ENCODE peak calls at places on chromosomes 1 and 21, in nine cellular contexts. D, W, Q, B, I, G, O, K and L are unnamed samples. For H3K36me3, H3K4me1 and H3K27me3, the result is how much of the 10 kb centered on the place peaks cover.

GRCh38 chr1:200336111-200336845 is 73.6 kb downstream of the ZNF281 start:
- DNase-seq in O (no peak), K (no peak), I (no peak), G (no peak), B (peak), Q (peak), D (no peak), W (no peak), L (no peak)

GRCh38 chr21:44709426-44710293 is 1.7 kb downstream of the TSPEAR start:
- DNase-seq in B (peak), I (no peak), Q (no peak), O (peak), K (no peak), W (no peak), G (no peak), D (no peak), L (no peak)

GRCh38 chr1:231590453-231591198 is 36.0 kb upstream of the DISC1 start:
- DNase-seq in Q (peak), W (no peak), O (peak), D (no peak), K (peak), I (peak), B (peak), G (no peak), L (peak)

GRCh38 chr1:119372493-119373086 is 4.0 kb downstream of the HAO2 start:
- DNase-seq in G (no peak), D (no peak), K (peak), W (no peak), I (peak), O (peak), Q (no peak), B (peak), L (peak)

GRCh38 chr1:72122099-72122893 is 160.0 kb downstream of the NEGR1 start:
- DNase-seq in B (peak), W (no peak), K (no peak), Q (no peak), O (no peak), I (peak), D (no peak), G (no peak), L (no peak)

GRCh38 chr1:26922901-26923300 is 1.4 kb downstream of the NUDC start:
- DNase-seq in O (no peak), K (no peak), W (no peak), D (no peak), G (no peak), B (no peak), Q (no peak), I (no peak), L (no peak)

GRCh38 chr1:189805735-189806134 is 671.9 kb downstream of the BRINP3 start:
- DNase-seq in O (no peak), K (no peak), G (no peak), Q (no peak), D (no peak), I (no peak), W (no peak), B (peak), L (no peak)

GRCh38 chr1:155598842-155599331 is 11.1 kb upstream of the MSTO1 start:
- DNase-seq in K (no peak), I (peak), Q (peak), W (no peak), G (no peak), D (no peak), O (peak), B (peak), L (peak)

GRCh38 chr1:172394167-172394751 is 26.2 kb upstream of the C1orf105 start:
- DNase-seq in G (no peak), Q (no peak), W (peak), D (no peak), B (no peak), K (peak), I (no peak), O (no peak), L (no peak)

DNA sequence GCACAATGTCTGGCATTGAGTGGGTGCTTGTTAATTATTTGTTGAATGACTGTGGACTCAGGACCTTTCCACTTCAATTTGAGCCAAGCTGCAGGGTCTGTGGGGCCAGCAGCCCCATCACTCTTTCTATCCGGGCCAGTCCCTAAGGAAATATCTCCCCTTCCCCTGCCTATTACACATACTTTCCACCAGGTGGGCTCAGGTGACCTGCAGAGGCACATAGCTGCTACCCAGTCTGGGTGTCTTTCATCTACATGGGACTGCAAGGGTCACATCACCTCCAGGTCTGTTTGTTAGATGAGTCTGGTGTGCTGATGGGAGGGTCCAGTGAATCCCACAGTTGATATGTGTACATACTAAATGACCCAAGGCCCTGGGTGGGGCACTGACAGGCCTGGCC is 59.6 kb upstream of the KDM4A start:
- DNase-seq in B (no peak), Q (no peak), I (no peak), G (no peak), D (no peak), O (peak), W (no peak), K (no peak), L (no peak)
- H3K36me3 ChIP-seq in B (under half), Q (under half), I (under half), G (half or more), D (under half), O (under half), W (under half), K (under half), L (half or more)

GRCh38 chr1:4045397-4046010 is 145.4 kb upstream of the C1orf174 start:
- DNase-seq in G (no peak), B (no peak), Q (no peak), I (no peak), D (no peak), K (no peak), W (no peak), O (no peak), L (no peak)
- H3K4me1 ChIP-seq in G (under half), B (under half), Q (under half), I (under half), D (under half), K (under half), W (under half), O (under half), L (under half)

GRCh38 chr1:16224472-16224871 is 12.0 kb upstream of the ARHGEF19 start:
- DNase-seq in G (no peak), B (no peak), W (no peak), Q (no peak), O (no peak), K (no peak), D (no peak), I (no peak), L (no peak)
- H3K27me3 ChIP-seq in G (under half), B (half or more), W (under half), Q (under half), O (half or more), K (under half), D (under half), I (under half), L (half or more)

GRCh38 chr1:17425806-17426205 is 13.7 kb downstream of the RCC2 start:
- DNase-seq in O (no peak), I (no peak), D (peak), G (no peak), K (no peak), B (no peak), Q (no peak), W (no peak), L (no peak)
- H3K36me3 ChIP-seq in O (under half), I (under half), D (half or more), G (half or more), K (under half), B (under half), Q (half or more), W (under half), L (half or more)

GRCh38 chr1:25772692-25773245 is 27.2 kb upstream of the SELENON start:
- DNase-seq in G (no peak), I (no peak), O (no peak), W (no peak), D (no peak), Q (no peak), K (no peak), B (no peak), L (no peak)

GRCh38 chr1:25773441-25774125 is 26.4 kb upstream of the SELENON start:
- DNase-seq in B (no peak), Q (no peak), K (no peak), D (no peak), I (no peak), O (no peak), G (no peak), W (no peak), L (no peak)

GRCh38 chr1:25771246-25772114 is 28.5 kb upstream of the SELENON start:
- DNase-seq in G (no peak), I (no peak), Q (peak), K (no peak), B (no peak), W (peak), D (peak), O (peak), L (no peak)

GRCh38 chr1:25770541-25771245 is 29.3 kb upstream of the SELENON start:
- DNase-seq in B (no peak), G (no peak), I (no peak), D (no peak), O (peak), K (no peak), Q (no peak), W (peak), L (no peak)

DNA sequence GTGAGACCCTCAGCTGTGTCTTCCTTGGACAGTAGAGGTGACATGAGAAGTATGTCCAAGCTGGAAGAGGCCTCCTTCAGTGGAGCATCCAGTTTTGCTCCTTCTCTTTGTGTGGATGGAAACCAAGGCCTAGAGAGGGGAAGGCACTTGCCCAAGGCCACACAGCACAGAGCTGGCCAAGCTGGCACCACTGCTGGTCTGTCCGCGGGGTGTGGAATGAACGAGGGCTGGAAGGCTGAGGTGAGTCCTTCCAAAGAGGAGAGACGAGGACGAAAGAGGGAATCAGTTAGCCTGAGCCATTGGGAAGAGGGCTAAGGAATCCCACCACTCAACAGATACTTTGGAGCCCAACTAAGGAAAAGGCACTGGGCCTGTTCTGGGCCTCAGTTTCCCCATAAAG is 27.8 kb upstream of the SELENON start:
- DNase-seq in Q (no peak), W (no peak), K (no peak), I (no peak), B (no peak), G (no peak), D (no peak), O (no peak), L (no peak)
- H3K4me1 ChIP-seq in Q (under half), W (half or more), K (under half), I (under half), B (half or more), G (under half), D (under half), O (under half), L (under half)

DNA sequence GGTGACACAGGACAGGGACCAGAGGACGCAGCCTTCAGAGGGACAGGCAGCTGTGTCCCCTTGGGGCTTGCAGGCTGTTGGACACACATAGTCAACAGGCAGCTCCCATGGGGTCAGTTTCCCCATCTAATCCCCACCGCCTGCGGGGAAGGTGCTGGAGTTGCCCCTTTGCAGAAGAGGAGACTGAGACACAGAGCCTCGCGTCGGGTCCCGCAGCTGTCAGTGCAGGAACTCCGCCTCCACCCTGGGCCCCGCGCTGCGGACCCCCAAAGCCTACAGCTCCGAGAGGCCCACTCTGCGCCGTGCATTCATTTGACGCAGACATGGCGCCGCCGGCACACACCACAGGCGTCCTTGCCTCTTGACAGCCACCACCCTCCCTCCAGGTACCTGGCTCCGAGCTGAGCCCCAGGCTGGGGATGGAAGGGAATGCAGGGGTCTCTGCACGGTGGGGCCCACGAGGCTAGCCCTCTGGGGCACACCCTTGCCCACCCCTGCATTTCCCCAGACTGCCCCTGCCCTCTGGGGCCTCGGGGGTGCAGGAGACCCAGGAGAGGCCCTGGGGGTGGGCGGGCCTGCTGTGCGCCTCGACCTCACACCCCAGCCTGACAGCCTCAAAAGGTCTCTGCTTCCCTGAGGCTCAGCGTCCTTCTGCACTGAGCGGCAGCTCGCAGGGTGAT is 88.5 kb upstream of the ACTRT2 start:
- DNase-seq in D (peak), K (no peak), G (no peak), W (no peak), I (no peak), B (no peak), O (no peak), Q (no peak), L (no peak)
- H3K27me3 ChIP-seq in D (under half), K (half or more), G (under half), W (under half), I (under half), B (under half), O (under half), Q (under half), L (under half)

GRCh38 chr1:165895451-165895871 is 68.0 kb downstream of the UCK2 start:
- DNase-seq in B (peak), W (no peak), Q (peak), G (no peak), I (peak), O (no peak), K (no peak), D (no peak), L (no peak)

GRCh38 chr1:165898837-165899236 is 71.4 kb downstream of the UCK2 start:
- DNase-seq in K (no peak), D (no peak), G (no peak), Q (peak), W (no peak), O (no peak), B (peak), I (peak), L (no peak)

GRCh38 chr1:165894591-165894990 is 67.2 kb downstream of the UCK2 start:
- DNase-seq in D (no peak), B (no peak), O (no peak), Q (no peak), I (peak), W (no peak), K (no peak), G (no peak), L (no peak)

GRCh38 chr1:165897326-165898303 is 70.2 kb downstream of the UCK2 start:
- DNase-seq in B (peak), I (peak), W (no peak), K (peak), Q (no peak), D (no peak), O (no peak), G (no peak), L (no peak)

GRCh38 chr1:165896277-165896676 is 68.9 kb downstream of the UCK2 start:
- DNase-seq in I (peak), K (no peak), O (no peak), D (no peak), G (no peak), Q (peak), B (peak), W (no peak), L (no peak)
- H3K36me3 ChIP-seq in I (under half), K (under half), O (under half), D (under half), G (under half), Q (under half), B (under half), W (under half), L (half or more)

GRCh38 chr1:182667848-182668505 is 16.4 kb downstream of the RGS8 start:
- DNase-seq in K (no peak), I (no peak), Q (no peak), W (no peak), D (no peak), G (no peak), B (no peak), O (no peak), L (no peak)

GRCh38 chr1:182669266-182669665 is 15.1 kb downstream of the RGS8 start:
- DNase-seq in O (no peak), G (no peak), D (no peak), B (no peak), I (no peak), Q (no peak), K (no peak), W (no peak), L (no peak)

GRCh38 chr1:182666736-182667135 is 17.7 kb downstream of the RGS8 start:
- DNase-seq in G (no peak), I (no peak), Q (peak), K (peak), B (no peak), D (no peak), W (no peak), O (peak), L (no peak)

GRCh38 chr1:182670032-182670431 is 14.4 kb downstream of the RGS8 start:
- DNase-seq in W (no peak), O (no peak), B (no peak), K (no peak), I (no peak), D (no peak), Q (no peak), G (no peak), L (no peak)

GRCh38 chr1:182668633-182669032 is 15.8 kb downstream of the RGS8 start:
- DNase-seq in I (no peak), Q (no peak), B (no peak), G (no peak), D (no peak), O (no peak), W (no peak), K (no peak), L (no peak)
- H3K4me1 ChIP-seq in I (under half), Q (under half), B (under half), G (under half), D (under half), O (under half), W (under half), K (under half), L (under half)

GRCh38 chr1:1079408-1080121 is 5.5 kb upstream of the RNF223 start:
- DNase-seq in D (peak), G (no peak), W (peak), B (peak), K (no peak), I (peak), O (peak), Q (peak), L (peak)
- H3K27me3 ChIP-seq in D (under half), G (under half), W (under half), B (under half), K (under half), I (under half), O (under half), Q (under half), L (under half)

GRCh38 chr1:3403011-3403345 is 51.5 kb upstream of the ARHGEF16 start:
- DNase-seq in B (no peak), O (no peak), K (no peak), D (no peak), I (no peak), G (no peak), Q (no peak), W (no peak), L (no peak)

GRCh38 chr1:3401585-3402257 is 52.7 kb upstream of the ARHGEF16 start:
- DNase-seq in I (no peak), B (no peak), G (no peak), W (no peak), Q (no peak), O (no peak), K (no peak), D (no peak), L (no peak)

GRCh38 chr1:3403388-3404179 is 50.9 kb upstream of the ARHGEF16 start:
- DNase-seq in D (no peak), G (no peak), Q (no peak), K (no peak), B (no peak), I (no peak), O (peak), W (no peak), L (no peak)

GRCh38 chr1:3404301-3404700 is 50.2 kb upstream of the ARHGEF16 start:
- DNase-seq in K (no peak), G (no peak), Q (no peak), W (no peak), I (no peak), D (no peak), B (no peak), O (no peak), L (no peak)

DNA sequence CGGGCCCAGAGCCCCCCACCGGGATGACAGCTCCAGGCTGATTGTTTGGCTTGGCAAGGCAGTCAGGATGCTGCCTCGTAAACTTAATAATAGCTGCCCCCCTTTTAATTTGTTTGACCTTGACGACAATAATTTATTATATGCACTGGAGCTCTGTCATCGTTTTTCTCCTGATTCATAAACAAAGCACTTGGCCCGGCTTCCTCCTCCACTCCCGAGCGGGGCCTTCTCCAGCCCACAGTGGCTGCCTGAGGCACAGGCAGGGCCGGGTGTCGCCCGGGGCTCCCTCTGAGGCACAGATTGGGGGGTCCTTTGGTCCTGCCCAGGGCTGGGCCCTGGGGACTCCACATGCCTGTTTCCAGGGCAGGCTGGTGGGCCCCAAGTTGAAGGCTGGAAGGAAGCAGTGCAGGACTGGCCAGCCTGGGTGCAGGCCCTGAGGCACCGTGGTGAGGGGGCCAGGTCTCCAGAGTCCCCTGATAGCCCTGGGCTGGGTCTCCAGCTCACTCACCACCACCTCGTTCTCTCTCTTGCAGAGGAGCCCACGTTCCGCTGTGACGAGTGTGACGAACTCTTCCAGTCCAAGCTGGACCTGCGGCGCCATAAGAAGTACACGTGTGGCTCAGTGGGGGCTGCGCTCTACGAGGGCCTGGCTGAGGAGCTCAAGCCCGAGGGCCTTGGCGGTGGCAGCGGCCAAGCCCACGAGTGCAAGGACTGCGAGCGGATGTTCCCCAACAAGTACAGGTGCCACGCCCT is 52.0 kb upstream of the ARHGEF16 start:
- DNase-seq in I (no peak), B (no peak), G (no peak), K (no peak), D (no peak), O (no peak), Q (peak), W (no peak), L (no peak)
- H3K36me3 ChIP-seq in I (under half), B (under half), G (under half), K (under half), D (under half), O (under half), Q (under half), W (under half), L (under half)